ENCODE peak calls at places on chromosomes 4 and X, in five cellular contexts. O is heart left ventricle, H is esophagus squamous epithelium, G is hepatocyte, L is astrocyte. Y is an unnamed sample.

GRCh38 chr4:70619778-70620177 is 8.8 kb upstream of the ENAM start:
- DNase-seq in O (no peak), L (no peak), G (no peak), H (no peak), Y (no peak)

GRCh38 chr4:151808120-151808529 is 47.3 kb upstream of the GATB start:
- DNase-seq in L (peak; percentile 49), H (no peak), G (no peak), O (peak; percentile 31), Y (peak; percentile 74)

GRCh38 chrX:13487731-13488505 is 81.5 kb upstream of the EGFL6 start:
- DNase-seq in L (peak; percentile 87), H (no peak), G (peak; percentile 85), O (no peak), Y (peak; percentile 87)

GRCh38 chr4:184287697-184288255 is 70.1 kb upstream of the ENPP6 start:
- DNase-seq in G (peak; percentile 72), H (no peak), O (no peak), L (no peak), Y (peak; percentile 15)

GRCh38 chrX:140526138-140526537 is 21.3 kb upstream of the SOX3 start:
- DNase-seq in H (no peak), O (no peak), G (no peak), L (peak; percentile 52), Y (no peak)

GRCh38 chr4:46505131-46505530 is 115.2 kb upstream of the GABRA2 start:
- DNase-seq in G (no peak), L (no peak), H (no peak), O (no peak), Y (no peak)

GRCh38 chr4:106775636-106776035 is 260.5 kb downstream of the DKK2 start:
- DNase-seq in O (no peak), H (no peak), L (no peak), G (no peak), Y (no peak)

GRCh38 chr4:185838104-185838452 is 26.1 kb upstream of the SORBS2 start:
- DNase-seq in O (no peak), H (no peak), L (no peak), G (no peak), Y (no peak)

GRCh38 chr4:124943938-124944337 is 231.4 kb upstream of the ANKRD50 start:
- DNase-seq in O (no peak), L (no peak), G (no peak), H (no peak), Y (no peak)

GRCh38 chrX:129613596-129613995 is 41.2 kb downstream of the APLN start:
- DNase-seq in G (no peak), L (no peak), O (no peak), H (no peak), Y (no peak)

GRCh38 chrX:1093112-1093511 is 119.3 kb downstream of the CRLF2 start:
- DNase-seq in O (no peak), L (no peak), G (no peak), H (no peak), Y (no peak)

GRCh38 chrX:45164021-45164621 is 36.6 kb downstream of the DIPK2B start:
- DNase-seq in L (no peak), G (no peak), O (peak; percentile 48), H (no peak), Y (no peak)

GRCh38 chr4:127124919-127125318 is 507.8 kb upstream of the INTU start:
- DNase-seq in G (peak; percentile 9), H (no peak), O (no peak), L (peak; percentile 22), Y (peak; percentile 30)
- TF ChIP-seq CTCF in G (peak; percentile 39), H (no peak), O (no peak), L (no peak), Y (peak; percentile 61)

DNA sequence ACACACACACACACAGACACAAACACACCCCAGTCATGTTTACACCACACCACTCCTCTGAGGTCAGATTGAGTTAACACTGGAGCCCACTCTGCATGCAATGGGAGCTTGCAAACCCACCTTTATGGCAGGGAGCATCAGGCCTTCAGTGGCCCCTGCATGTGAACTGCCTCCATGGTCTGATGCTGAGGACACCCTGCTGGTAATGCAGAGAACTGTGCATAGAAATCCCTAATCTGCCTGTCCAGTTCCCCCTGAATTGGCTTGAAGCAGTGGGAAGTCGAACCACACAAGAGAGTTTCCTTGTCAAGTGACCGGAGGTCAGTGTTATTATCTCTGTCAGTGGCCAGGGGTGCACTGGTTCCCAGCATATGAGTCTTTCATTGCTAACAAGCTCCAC is 59.8 kb downstream of the ANOS1 start:
- DNase-seq in H (no peak), L (no peak), O (no peak), G (no peak), Y (no peak)
- TF ChIP-seq CTCF in H (no peak), L (no peak), O (no peak), G (no peak), Y (no peak)

GRCh38 chr4:67333663-67334062 is 211.6 kb downstream of the CENPC start:
- DNase-seq in H (no peak), L (no peak), G (no peak), O (no peak), Y (no peak)

GRCh38 chr4:67327245-67327860 is 217.9 kb downstream of the CENPC start:
- DNase-seq in G (peak; percentile 82), L (peak; percentile 16), H (no peak), O (peak; percentile 27), Y (peak; percentile 29)

GRCh38 chr4:67332627-67333026 is 212.7 kb downstream of the CENPC start:
- DNase-seq in O (no peak), L (no peak), G (peak; percentile 23), H (no peak), Y (peak; percentile 7)
- TF ChIP-seq CTCF in O (no peak), L (peak; percentile 38), G (no peak), H (no peak), Y (peak; percentile 73)

DNA sequence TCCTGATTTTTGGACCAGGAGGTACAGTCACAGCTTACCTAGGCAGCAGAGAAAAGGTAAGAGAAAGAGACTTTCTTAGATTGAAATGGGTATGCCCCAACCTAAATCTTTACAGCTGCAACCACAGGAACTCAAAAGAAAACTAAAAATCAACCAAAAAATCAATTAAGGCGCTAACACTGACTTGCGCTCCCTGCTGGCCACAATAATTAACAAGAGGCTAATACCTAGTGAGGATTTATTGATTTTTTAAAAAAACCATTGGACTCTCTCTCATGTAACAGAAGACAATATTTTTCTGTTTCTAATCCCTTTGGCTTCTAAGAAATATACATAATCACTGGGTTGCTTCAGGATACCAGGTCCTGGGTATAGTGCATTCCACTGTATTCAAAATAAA is 153.9 kb upstream of the TENM3 start:
- DNase-seq in H (no peak), L (no peak), O (no peak), G (no peak), Y (no peak)
- TF ChIP-seq CTCF in H (no peak), L (no peak), O (no peak), G (peak; percentile 33), Y (peak; percentile 80)

GRCh38 chr4:30716158-30716557 is 4.0 kb upstream of the PCDH7 start:
- DNase-seq in G (peak; percentile 40), L (no peak), H (no peak), O (no peak), Y (peak; percentile 22)
- TF ChIP-seq CTCF in G (peak; percentile 67), L (peak; percentile 55), H (peak; percentile 17), O (peak; percentile 34), Y (peak; percentile 66)

DNA sequence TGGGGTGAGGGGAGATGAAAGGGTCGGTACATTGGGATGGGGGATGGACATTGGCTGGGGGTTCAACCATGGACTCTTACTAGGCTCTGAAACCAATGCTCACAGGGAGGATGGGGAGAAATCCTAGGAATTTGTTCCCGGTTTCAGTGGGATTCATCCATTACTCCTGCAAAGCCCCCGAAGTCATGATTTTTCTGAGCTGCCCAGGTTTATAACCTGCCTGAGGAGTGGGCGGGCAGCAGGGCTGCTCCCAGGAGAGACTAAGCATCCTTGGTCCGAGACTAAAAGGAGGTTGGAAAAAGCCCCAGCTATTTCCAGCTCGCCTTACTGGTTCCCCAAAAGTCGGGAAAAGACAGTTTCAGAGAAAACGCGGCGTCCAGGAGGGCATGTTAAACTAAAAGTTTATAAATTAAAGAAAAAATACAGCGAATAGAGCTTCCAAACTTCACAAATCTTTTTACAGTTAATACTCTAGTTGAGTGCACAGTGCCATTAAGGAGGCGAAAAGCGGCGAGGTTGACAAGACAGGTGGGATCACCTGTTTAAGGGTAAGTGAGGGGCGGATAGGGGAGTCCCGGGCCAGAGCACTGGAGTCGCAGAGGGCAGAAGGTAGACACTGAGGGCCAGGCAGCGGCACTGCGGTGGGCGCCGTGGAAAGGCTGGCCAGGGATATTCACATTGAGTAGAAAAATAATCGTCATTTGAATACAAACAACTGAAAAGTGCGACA is 3.7 kb downstream of the NKX3-2 start:
- DNase-seq in L (no peak), O (no peak), G (no peak), H (no peak), Y (no peak)
- TF ChIP-seq CTCF in L (no peak), O (no peak), G (no peak), H (no peak), Y (no peak)

DNA sequence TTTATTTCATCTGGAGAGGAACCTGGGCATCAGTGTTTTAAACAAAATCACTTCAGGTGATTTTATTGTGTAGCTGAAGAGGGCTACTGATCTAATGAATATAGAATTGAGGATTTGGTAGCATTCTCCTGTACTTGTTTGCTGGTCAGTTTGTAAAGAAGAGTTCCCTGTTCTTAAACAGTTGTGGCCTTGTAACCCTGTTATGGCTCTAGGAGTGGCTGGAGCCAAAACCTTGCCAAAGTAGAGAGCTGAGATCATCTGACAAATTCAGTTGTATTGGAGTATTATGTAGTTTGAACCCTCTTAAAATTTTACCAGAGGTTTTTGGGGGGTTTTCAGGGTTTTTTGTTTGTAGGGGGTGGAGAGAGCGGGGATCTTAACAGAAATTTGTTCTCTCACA is 36.5 kb downstream of the USP9X start:
- DNase-seq in L (no peak), H (no peak), G (no peak), O (no peak), Y (no peak)
- TF ChIP-seq CTCF in L (no peak), H (no peak), G (no peak), O (no peak), Y (no peak)

DNA sequence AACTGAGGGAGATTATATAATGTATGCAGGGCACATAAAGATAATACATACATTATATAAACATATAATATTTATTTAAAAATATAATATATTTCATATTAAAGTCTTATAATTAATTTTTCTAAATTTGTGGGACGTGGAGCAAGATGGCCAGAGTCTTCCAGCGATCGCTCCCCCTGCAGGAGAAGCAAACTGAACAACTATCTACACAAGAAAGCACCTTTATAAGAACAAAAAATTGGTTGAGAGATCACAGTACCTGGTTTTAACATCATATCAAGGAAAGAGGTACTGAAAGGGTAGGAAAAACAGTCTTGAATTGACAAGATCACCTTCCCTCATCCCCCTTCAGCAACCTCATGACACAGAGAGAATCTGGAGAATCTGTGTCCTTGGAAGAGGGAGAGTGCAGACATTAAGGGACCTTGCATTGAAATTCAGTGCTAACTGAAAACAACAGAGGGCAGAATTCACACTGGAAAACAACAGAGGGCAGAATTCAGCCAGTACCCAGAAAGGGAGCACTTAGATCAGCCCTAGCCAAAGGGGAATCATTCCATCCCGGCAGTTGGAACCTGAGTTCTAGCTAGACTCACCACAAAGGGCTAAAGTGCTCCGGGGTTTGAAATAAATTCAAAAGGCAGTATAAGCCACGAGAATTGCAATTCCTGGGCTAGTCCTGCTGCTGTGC is 262.5 kb upstream of the NDST3 start:
- DNase-seq in G (no peak), O (no peak), L (no peak), H (no peak), Y (no peak)
- TF ChIP-seq CTCF in G (peak; percentile 4), O (no peak), L (no peak), H (no peak), Y (peak; percentile 18)

Y was measured in HFFc6.